ENCODE peak calls at places on chromosomes 16 and 17, in eight cellular contexts. G is esophagus muscularis mucosa, D is heart left ventricle, P is prostate gland, Q is endothelial cell of umbilical vein, I is esophagus squamous epithelium, X is K562, A is testis. J is an unnamed sample.
A peak's percentile ranks its signal among the peaks of the same experiment; 100 is the strongest.

GRCh38 chr16:86199871-86200700 is 301.1 kb downstream of the IRF8 start:
- DNase-seq in G (no peak), D (no peak), P (no peak), Q (no peak), I (no peak), X (no peak), A (no peak), J (no peak)

GRCh38 chr17:14918540-14918939 is 346.6 kb downstream of the PMP22 start:
- DNase-seq in G (no peak), D (no peak), P (no peak), Q (no peak), I (no peak), X (no peak), A (no peak), J (no peak)

GRCh38 chr16:53744449-53744848 is 40.5 kb downstream of the FTO start:
- DNase-seq in G (no peak), D (no peak), P (no peak), Q (no peak), I (no peak), X (no peak), A (no peak), J (no peak)

GRCh38 chr17:42779304-42779941 is 987 bp upstream of the WNK4 start:
- DNase-seq in G (no peak), D (no peak), P (no peak), Q (no peak), I (no peak), X (peak; percentile 35), A (no peak), J (no peak)

GRCh38 chr16:50668368-50669008 is 12.6 kb downstream of the SNX20 start:
- DNase-seq in G (no peak), D (no peak), P (no peak), Q (no peak), I (no peak), X (no peak), A (no peak), J (no peak)

GRCh38 chr17:79435296-79435695 is 175.6 kb downstream of the RBFOX3 start:
- DNase-seq in G (no peak), D (no peak), P (no peak), Q (no peak), I (no peak), X (no peak), A (no peak), J (no peak)

GRCh38 chr16:89122322-89122831 is 28.7 kb downstream of the ACSF3 start:
- DNase-seq in G (no peak), D (peak; percentile 17), P (peak; percentile 46), Q (no peak), I (no peak), X (no peak), A (no peak), J (no peak)

GRCh38 chr16:10282367-10282766 is 100.1 kb upstream of the GRIN2A start:
- DNase-seq in G (no peak), D (no peak), P (no peak), Q (no peak), I (no peak), X (peak; percentile 13), A (no peak), J (no peak)

GRCh38 chr16:87056083-87056482 is 261.1 kb downstream of the C16orf95 start:
- DNase-seq in G (no peak), D (no peak), P (no peak), Q (peak; percentile 29), I (no peak), X (no peak), A (no peak), J (no peak)

GRCh38 chr16:56547949-56548567 is 16.8 kb upstream of the MT4 start:
- DNase-seq in G (no peak), D (no peak), P (no peak), Q (no peak), I (no peak), X (no peak), A (no peak), J (no peak)

GRCh38 chr16:59973966-59974365 is 1239.8 kb upstream of the GOT2 start:
- DNase-seq in G (no peak), D (no peak), P (no peak), Q (no peak), I (no peak), X (no peak), A (no peak), J (no peak)

GRCh38 chr16:79127768-79128167 is 472.8 kb downstream of the MAF start:
- DNase-seq in G (no peak), D (no peak), P (no peak), Q (no peak), I (no peak), X (no peak), A (no peak), J (no peak)

GRCh38 chr17:42512733-42513251 is 23.2 kb upstream of the NAGLU start:
- DNase-seq in G (no peak), D (no peak), P (no peak), Q (peak; percentile 48), I (no peak), X (no peak), A (no peak), J (no peak)

GRCh38 chr17:4604111-4604644 is 19.8 kb downstream of the SMTNL2 start:
- DNase-seq in G (no peak), D (peak; percentile 87), P (no peak), Q (no peak), I (no peak), X (peak; percentile 33), A (peak; percentile 92), J (no peak)

GRCh38 chr17:6303664-6304063 is 131.3 kb downstream of the AIPL1 start:
- DNase-seq in G (no peak), D (no peak), P (no peak), Q (peak; percentile 53), I (no peak), X (peak; percentile 21), A (no peak), J (peak; percentile 8)

GRCh38 chr16:16908058-16908457 is 529.1 kb downstream of the NPIPA7 start:
- DNase-seq in G (peak; percentile 19), D (no peak), P (no peak), Q (no peak), I (no peak), X (no peak), A (no peak), J (no peak)

GRCh38 chr17:81000631-81001357 is 9.2 kb downstream of the CHMP6 start:
- DNase-seq in G (no peak), D (no peak), P (no peak), Q (no peak), I (no peak), X (no peak), A (no peak), J (no peak)
- TF ChIP-seq POLR2A in G (no peak), D (no peak), P (no peak), Q (no peak), I (no peak), X (no peak), A (no peak), J (no peak)

GRCh38 chr16:68244903-68245853 is at the start of gene PLA2G15:
- DNase-seq in G (peak; percentile 99), D (peak; percentile 98), P (peak; percentile 95), Q (peak; percentile 93), I (peak; percentile 80), X (peak; percentile 96), A (peak; percentile 97), J (peak; percentile 98)
- TF ChIP-seq POLR2A in G (peak; percentile 73), D (peak; percentile 94), P (peak; percentile 78), Q (peak; percentile 78), I (no peak), X (peak; percentile 65), A (no peak), J (peak; percentile 35)

GRCh38 chr17:75842411-75842810 is 1.8 kb downstream of the UNC13D start:
- DNase-seq in G (no peak), D (no peak), P (no peak), Q (no peak), I (no peak), X (no peak), A (no peak), J (no peak)
- TF ChIP-seq POLR2A in G (no peak), D (no peak), P (no peak), Q (no peak), I (no peak), X (no peak), A (no peak), J (no peak)

GRCh38 chr17:7574176-7574953 is 5.1 kb upstream of the CD68 start:
- DNase-seq in G (no peak), D (no peak), P (no peak), Q (no peak), I (no peak), X (no peak), A (no peak), J (no peak)
- TF ChIP-seq POLR2A in G (no peak), D (no peak), P (no peak), Q (no peak), I (no peak), X (peak; percentile 15), A (no peak), J (no peak)